ENCODE peak calls at places on chromosomes 7 and 10, in five cellular contexts. Y, A, R, V and L are unnamed samples.

GRCh38 chr10:121070671-121071070 is 219.5 kb downstream of the WDR11 start:
- DNase-seq in Y (no peak), A (no peak), R (no peak), V (no peak), L (no peak)

GRCh38 chr7:152733286-152733934 is 26.1 kb upstream of the ACTR3B start:
- DNase-seq in V (no peak), Y (peak), A (no peak), R (no peak), L (no peak)

GRCh38 chr7:24290004-24290641 is 6.1 kb downstream of the NPY start:
- DNase-seq in V (no peak), R (no peak), Y (peak), A (peak), L (no peak)

GRCh38 chr7:159026271-159027047 is 118.2 kb downstream of the VIPR2 start:
- DNase-seq in A (no peak), Y (peak), R (peak), V (peak), L (no peak)

GRCh38 chr7:832292-832967 is at the start of gene SUN1:
- DNase-seq in V (no peak), A (peak), R (no peak), Y (no peak), L (peak)

GRCh38 chr7:106807474-106807873 is 57.6 kb upstream of the PIK3CG start:
- DNase-seq in R (no peak), Y (no peak), A (no peak), V (peak), L (no peak)

GRCh38 chr7:90923576-90923975 is 327.5 kb downstream of the CDK14 start:
- DNase-seq in A (no peak), Y (no peak), V (no peak), R (no peak), L (no peak)

GRCh38 chr10:110511734-110512449 is 14.2 kb downstream of the DUSP5 start:
- DNase-seq in Y (no peak), A (no peak), R (no peak), V (no peak), L (no peak)

GRCh38 chr10:88095291-88095721 is 231.9 kb downstream of the PTEN start:
- DNase-seq in Y (no peak), R (no peak), V (no peak), A (peak), L (no peak)

GRCh38 chr10:73648252-73648651 is 7.0 kb upstream of the MYOZ1 start:
- DNase-seq in A (no peak), V (no peak), R (no peak), Y (peak), L (no peak)

GRCh38 chr7:120165231-120165630 is 107.7 kb upstream of the KCND2 start:
- DNase-seq in Y (no peak), A (no peak), V (no peak), R (no peak), L (no peak)

GRCh38 chr7:43274752-43275151 is 162.3 kb downstream of the HECW1 start:
- DNase-seq in R (no peak), V (no peak), Y (no peak), A (no peak), L (no peak)

GRCh38 chr7:81025360-81025759 is 106.5 kb upstream of the SEMA3C start:
- DNase-seq in A (no peak), V (no peak), Y (no peak), R (no peak), L (no peak)

GRCh38 chr7:134447383-134447782 is 11.5 kb downstream of the AKR1B1 start:
- DNase-seq in V (no peak), A (no peak), R (no peak), Y (no peak), L (no peak)

GRCh38 chr10:1515780-1516491 is 221.4 kb downstream of the ADARB2 start:
- DNase-seq in Y (peak), A (no peak), R (no peak), V (peak), L (no peak)

GRCh38 chr7:74104702-74105101 is 21.1 kb downstream of the LIMK1 start:
- DNase-seq in V (no peak), A (no peak), Y (no peak), R (no peak), L (no peak)

GRCh38 chr10:72085864-72086465 is 2.4 kb downstream of the SPOCK2 start:
- DNase-seq in Y (no peak), A (no peak), V (no peak), R (no peak), L (no peak)

GRCh38 chr10:78756604-78757442 is 311.9 kb upstream of the ZMIZ1 start:
- DNase-seq in R (peak), A (peak), V (no peak), Y (peak), L (peak)

GRCh38 chr10:22341190-22341935 is 3.9 kb upstream of the SPAG6 start:
- DNase-seq in A (no peak), Y (no peak), V (no peak), R (no peak), L (no peak)

GRCh38 chr7:2632717-2633537 is 1.1 kb downstream of the TTYH3 start:
- DNase-seq in A (peak), V (peak), R (peak), Y (peak), L (peak)

GRCh38 chr7:156494960-156495359 is 145.6 kb upstream of the RNF32 start:
- DNase-seq in Y (no peak), R (no peak), A (no peak), V (no peak), L (no peak)

GRCh38 chr10:15898046-15898445 is 37.7 kb upstream of the MINDY3 start:
- DNase-seq in V (no peak), Y (no peak), R (no peak), A (no peak), L (no peak)

GRCh38 chr7:149789101-149789500 is 15.7 kb upstream of the ZNF467 start:
- DNase-seq in V (no peak), R (no peak), A (no peak), Y (no peak), L (no peak)

GRCh38 chr7:149788300-149788851 is 15.0 kb upstream of the ZNF467 start:
- DNase-seq in A (no peak), R (no peak), Y (no peak), V (no peak), L (no peak)

GRCh38 chr7:149785402-149785801 is 12.0 kb upstream of the ZNF467 start:
- DNase-seq in R (no peak), Y (no peak), V (no peak), A (no peak), L (no peak)

GRCh38 chr7:149785983-149786382 is 12.6 kb upstream of the ZNF467 start:
- DNase-seq in A (no peak), V (no peak), Y (no peak), R (no peak), L (no peak)

DNA sequence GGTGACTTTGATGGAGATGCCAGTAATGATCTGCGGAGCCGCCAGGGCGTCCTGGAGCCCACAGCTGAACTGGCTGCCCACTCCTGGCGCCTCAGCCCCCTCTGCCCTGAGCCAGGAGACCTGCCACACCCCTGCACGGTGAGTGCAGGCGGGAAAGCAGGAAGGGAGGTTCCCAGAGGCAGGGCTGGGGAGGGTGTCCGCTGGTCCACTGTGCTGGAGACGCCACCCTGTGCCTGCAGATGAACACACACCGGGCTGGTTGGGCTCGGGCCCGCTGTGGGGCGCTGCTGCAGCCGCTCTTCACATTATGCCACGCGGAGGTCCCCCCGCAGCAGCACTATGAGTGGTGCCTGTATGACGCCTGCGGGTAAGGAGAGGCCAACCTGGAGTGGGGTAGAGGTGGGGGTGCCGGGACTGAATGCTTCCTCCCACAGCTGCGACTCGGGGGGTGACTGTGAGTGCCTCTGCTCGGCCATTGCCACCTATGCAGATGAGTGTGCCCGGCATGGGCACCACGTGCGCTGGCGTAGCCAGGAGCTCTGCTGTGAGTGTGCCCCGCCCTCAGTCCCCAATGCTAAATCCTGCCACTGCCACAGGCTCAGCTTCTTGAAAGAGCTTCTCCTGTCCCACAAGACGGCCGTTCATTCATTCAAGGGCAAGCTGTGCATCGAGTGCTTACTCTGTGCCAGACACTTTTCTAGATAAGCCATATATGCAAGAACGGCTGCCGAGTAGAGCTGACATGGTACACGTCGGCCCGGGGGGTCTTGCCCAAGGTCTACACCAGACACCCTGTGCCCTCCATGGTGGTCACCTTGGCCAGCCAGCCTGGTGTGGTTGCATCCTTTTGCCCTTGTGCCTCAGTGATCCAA is 14.3 kb upstream of the ZNF467 start:
- DNase-seq in V (no peak), R (peak), Y (peak), A (no peak), L (no peak)
- TF ChIP-seq CTCF in V (no peak), R (no peak), Y (peak), A (no peak), L (peak)

DNA sequence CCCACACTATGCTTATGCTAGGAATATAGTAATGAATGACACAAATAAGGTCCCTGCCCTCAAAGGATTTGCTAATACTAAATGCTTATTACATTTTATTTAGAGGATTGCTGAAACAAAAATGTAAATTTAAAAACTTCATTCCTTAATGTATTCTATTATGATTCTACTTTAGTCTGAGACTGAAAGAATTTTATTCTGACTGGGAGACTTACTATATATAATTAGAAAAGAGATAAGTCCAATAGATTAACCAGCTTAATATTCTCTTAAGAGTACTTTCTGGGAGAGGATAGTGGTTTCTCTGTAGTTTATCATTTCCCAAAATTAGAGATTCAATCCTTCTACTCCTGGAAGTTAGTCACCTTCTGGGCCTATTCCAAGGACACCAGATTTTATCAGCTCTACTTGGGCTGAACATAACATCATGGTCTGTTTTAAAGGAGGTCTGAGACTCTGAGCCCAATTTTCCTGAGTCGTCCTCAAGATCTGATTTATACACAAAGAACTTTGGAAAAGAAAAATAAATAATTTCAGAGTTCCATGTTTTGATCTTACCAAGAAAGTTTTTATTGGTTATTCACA is 41.1 kb downstream of the ASZ1 start:
- DNase-seq in A (peak), Y (no peak), R (no peak), V (no peak), L (no peak)
- TF ChIP-seq CTCF in A (no peak), Y (no peak), R (no peak), V (peak), L (no peak)

GRCh38 chr7:155363852-155364600 is 66.3 kb downstream of the INSIG1 start:
- DNase-seq in Y (peak), R (no peak), V (no peak), A (no peak), L (no peak)
- TF ChIP-seq CTCF in Y (peak), R (no peak), V (no peak), A (no peak), L (no peak)

GRCh38 chr10:119616879-119617580 is 20.3 kb upstream of the TIAL1 start:
- DNase-seq in A (no peak), Y (peak), V (no peak), R (no peak), L (no peak)
- TF ChIP-seq CTCF in A (peak), Y (peak), V (peak), R (no peak), L (no peak)

GRCh38 chr10:29142516-29143314 is 146.2 kb upstream of the LYZL1 start:
- DNase-seq in R (no peak), V (peak), A (no peak), Y (peak), L (no peak)
- TF ChIP-seq CTCF in R (no peak), V (no peak), A (no peak), Y (peak), L (no peak)